ENCODE peak calls at places on chromosomes 11 and 22, in ten cellular contexts. B, X, F, C, G, K, L, E, S and W are unnamed samples. For H3K4me1, the result is how much of the 10 kb centered on the place peaks cover.

GRCh38 chr11:13329670-13330401 is 52.2 kb downstream of the BMAL1 start:
- DNase-seq in B (no peak), X (no peak), F (peak), C (no peak), G (no peak), K (no peak), L (no peak), E (no peak), S (no peak), W (no peak)

GRCh38 chr11:19664896-19665548 is 47.6 kb upstream of the NAV2 start:
- DNase-seq in B (no peak), X (no peak), F (no peak), C (no peak), G (no peak), K (no peak), L (no peak), E (no peak), S (no peak), W (peak)

GRCh38 chr11:125154380-125155099 is 10.0 kb upstream of the PKNOX2 start:
- DNase-seq in B (no peak), X (no peak), F (no peak), C (no peak), G (no peak), K (no peak), L (no peak), E (no peak), S (no peak), W (peak)

GRCh38 chr11:82004537-82005213 is 729.0 kb downstream of the FAM181B start:
- DNase-seq in B (no peak), X (no peak), F (no peak), C (no peak), G (no peak), K (no peak), L (no peak), E (no peak), S (no peak), W (no peak)

GRCh38 chr11:45179686-45180085 is 33.2 kb downstream of the PRDM11 start:
- DNase-seq in B (no peak), X (no peak), F (peak), C (no peak), G (no peak), K (no peak), L (no peak), E (no peak), S (no peak), W (no peak)

GRCh38 chr11:68961245-68961644 is 19.5 kb downstream of the MRGPRD start:
- DNase-seq in B (no peak), X (no peak), F (no peak), C (no peak), G (no peak), K (no peak), L (no peak), E (no peak), S (peak), W (no peak)

GRCh38 chr22:41713004-41713403 is 13.7 kb downstream of the MEI1 start:
- DNase-seq in B (no peak), X (no peak), F (no peak), C (no peak), G (no peak), K (no peak), L (no peak), E (peak), S (no peak), W (no peak)

GRCh38 chr22:40480996-40481395 is 110.6 kb downstream of the SGSM3 start:
- DNase-seq in B (no peak), X (no peak), F (no peak), C (no peak), G (no peak), K (no peak), L (no peak), E (no peak), S (no peak), W (no peak)

GRCh38 chr11:69394234-69394891 is 87.1 kb upstream of the LINC01488 start:
- DNase-seq in B (no peak), X (peak), F (no peak), C (no peak), G (no peak), K (no peak), L (no peak), E (no peak), S (no peak), W (peak)

GRCh38 chr11:70656293-70656692 is 258.0 kb downstream of the CTTN start:
- DNase-seq in B (no peak), X (no peak), F (no peak), C (no peak), G (no peak), K (no peak), L (no peak), E (peak), S (no peak), W (no peak)

GRCh38 chr11:46285594-46286033 is 8.2 kb downstream of the CREB3L1 start:
- DNase-seq in B (peak), X (no peak), F (no peak), C (no peak), G (no peak), K (no peak), L (no peak), E (no peak), S (peak), W (no peak)

GRCh38 chr22:41401781-41402648 is 20.3 kb downstream of the TEF start:
- DNase-seq in B (peak), X (peak), F (peak), C (no peak), G (peak), K (peak), L (peak), E (peak), S (peak), W (no peak)

GRCh38 chr11:134818531-134818930 is 406.5 kb upstream of the B3GAT1 start:
- DNase-seq in B (no peak), X (no peak), F (no peak), C (no peak), G (peak), K (no peak), L (no peak), E (no peak), S (no peak), W (no peak)

GRCh38 chr11:11313902-11314692 is 39.0 kb downstream of the CSNK2A3 start:
- DNase-seq in B (no peak), X (peak), F (no peak), C (no peak), G (no peak), K (no peak), L (no peak), E (no peak), S (peak), W (no peak)

GRCh38 chr22:25448435-25449051 is 115.9 kb upstream of the GRK3 start:
- DNase-seq in B (no peak), X (no peak), F (peak), C (no peak), G (no peak), K (no peak), L (no peak), E (no peak), S (no peak), W (no peak)
- H3K27ac ChIP-seq in B (peak), X (peak), F (peak), C (peak), G (peak), K (peak), L (peak), E (peak), S (peak), W (peak)

DNA sequence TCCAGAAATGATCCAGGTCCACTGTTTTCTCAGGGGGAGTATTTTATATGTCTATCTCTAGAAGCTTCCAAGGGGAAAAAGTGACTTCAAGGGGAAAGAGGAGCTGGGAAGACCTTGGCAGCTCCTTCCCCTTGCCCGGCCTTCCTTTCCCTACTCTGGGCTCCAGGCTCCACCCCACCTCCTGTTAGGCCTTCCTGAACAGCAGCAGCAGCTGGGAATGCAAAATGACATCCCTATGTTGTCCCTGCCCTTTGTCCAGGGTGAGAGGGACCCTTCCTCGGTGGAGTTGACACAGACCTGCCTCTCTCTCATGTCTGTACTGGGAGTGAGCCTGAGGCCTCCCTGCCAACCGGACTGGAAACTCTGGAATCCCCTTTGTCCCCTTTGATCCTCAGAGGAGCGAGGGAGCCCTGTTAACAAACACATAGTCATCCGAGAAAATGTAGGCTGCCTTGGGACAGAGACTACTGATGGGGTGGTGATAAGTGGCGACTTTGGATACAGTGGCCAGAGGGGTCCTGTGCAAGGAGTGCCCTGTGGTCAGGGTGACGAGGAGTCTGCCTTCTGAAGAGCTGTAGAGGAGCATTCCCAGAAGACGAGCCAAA is 9.0 kb upstream of the MALAT1 start:
- DNase-seq in B (no peak), X (peak), F (peak), C (no peak), G (peak), K (peak), L (peak), E (peak), S (peak), W (peak)
- H3K4me1 ChIP-seq in B (half or more), X (half or more), F (half or more), C (under half), G (half or more), K (half or more), L (half or more), E (half or more), S (half or more), W (half or more)

GRCh38 chr22:32801436-32802290 is at the start of gene TIMP3:
- DNase-seq in B (peak), X (peak), F (peak), C (peak), G (peak), K (peak), L (peak), E (no peak), S (peak), W (peak)

GRCh38 chr22:32802291-32802826 is 854 bp downstream of the TIMP3 start:
- DNase-seq in B (no peak), X (no peak), F (no peak), C (no peak), G (no peak), K (no peak), L (no peak), E (no peak), S (no peak), W (no peak)

GRCh38 chr22:32804036-32804435 is 2.5 kb downstream of the TIMP3 start:
- DNase-seq in B (no peak), X (no peak), F (no peak), C (no peak), G (no peak), K (no peak), L (peak), E (no peak), S (no peak), W (no peak)

GRCh38 chr22:32804823-32805585 is 3.5 kb downstream of the TIMP3 start:
- DNase-seq in B (no peak), X (no peak), F (peak), C (no peak), G (no peak), K (no peak), L (peak), E (no peak), S (no peak), W (no peak)

DNA sequence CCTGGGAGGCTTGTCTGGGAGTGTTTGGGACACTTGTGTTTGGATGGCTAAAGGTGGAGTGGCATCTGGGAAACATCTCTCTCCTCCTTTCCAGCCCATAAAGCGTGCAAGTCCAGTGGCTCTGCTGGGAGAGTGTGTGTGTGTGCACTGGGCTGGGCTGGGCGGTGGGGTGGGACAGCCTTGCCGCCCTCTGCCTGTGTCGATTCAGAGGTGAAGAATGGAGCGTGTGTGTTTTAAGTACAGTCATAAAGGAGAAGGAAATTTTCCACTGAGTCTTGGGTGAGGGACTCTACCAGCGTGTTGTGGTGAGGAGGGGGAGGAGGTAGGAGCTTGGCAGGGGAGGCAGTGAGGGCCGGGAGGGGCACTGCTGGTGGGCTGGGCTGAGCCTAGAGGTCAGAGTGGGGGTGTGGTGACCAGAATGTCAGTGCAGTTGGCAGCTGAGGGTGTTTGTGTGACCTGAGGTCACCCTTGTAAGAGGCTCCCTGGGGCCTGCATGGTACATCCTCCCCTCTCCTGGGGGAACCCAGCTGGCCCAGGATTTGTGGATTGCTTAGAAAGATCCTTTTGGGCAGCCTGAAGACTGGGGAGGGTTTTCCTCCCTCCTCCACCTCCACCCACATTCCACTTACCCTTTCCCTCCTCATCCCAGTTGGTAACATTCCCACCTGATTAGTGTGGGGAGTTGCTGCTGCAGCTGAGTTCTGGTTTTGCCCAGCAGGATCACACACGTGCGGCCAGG is 1.7 kb downstream of the TIMP3 start:
- DNase-seq in B (no peak), X (no peak), F (peak), C (no peak), G (no peak), K (no peak), L (peak), E (no peak), S (peak), W (no peak)
- TF ChIP-seq POLR2A in B (no peak), X (no peak), F (no peak), C (peak), G (no peak), K (no peak), L (no peak), E (no peak), S (no peak), W (no peak)

DNA sequence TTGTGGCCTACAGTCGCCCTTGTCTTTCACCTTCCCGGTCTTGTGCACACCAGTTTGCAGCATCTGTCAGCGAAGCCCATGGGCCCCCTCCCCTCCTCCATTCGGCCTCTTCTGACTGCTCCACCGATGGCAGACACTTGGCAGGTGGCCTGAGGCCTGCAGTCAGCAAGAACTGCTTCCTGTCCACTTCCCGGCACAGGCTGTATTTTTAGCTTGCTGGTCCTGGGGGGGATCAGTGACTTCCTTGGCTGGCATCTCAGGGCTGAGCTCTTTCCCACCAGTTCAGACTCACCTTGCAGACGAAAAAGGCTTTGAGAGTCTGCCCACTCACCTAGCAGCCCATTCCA is 106.4 kb downstream of the SYN3 start:
- DNase-seq in B (peak), X (peak), F (peak), C (no peak), G (no peak), K (no peak), L (peak), E (no peak), S (peak), W (no peak)
- H3K27ac ChIP-seq in B (no peak), X (no peak), F (no peak), C (no peak), G (no peak), K (no peak), L (no peak), E (no peak), S (no peak), W (no peak)